ENCODE peak calls at places on chromosomes 16 and 17, in eight cellular contexts. One of them, this sample, is unnamed.

GRCh38 chr16:12470311-12471229 is 333.1 kb downstream of the CPPED1 start:
- DNase-seq in epithelial cell of prostate: no peak
- DNase-seq in transverse colon: no peak
- DNase-seq in IMR-90: peak; percentile 71
- DNase-seq in PC-3: no peak
- DNase-seq in mesendoderm: no peak
- DNase-seq in osteoblast: no peak
- DNase-seq in neural progenitor cell: no peak
- DNase-seq in this sample: no peak

GRCh38 chr17:79985951-79986391 is 49.7 kb downstream of the TBC1D16 start:
- DNase-seq in transverse colon: no peak
- DNase-seq in osteoblast: peak; percentile 66
- DNase-seq in mesendoderm: no peak
- DNase-seq in PC-3: no peak
- DNase-seq in epithelial cell of prostate: no peak
- DNase-seq in IMR-90: no peak
- DNase-seq in neural progenitor cell: no peak
- DNase-seq in this sample: no peak

GRCh38 chr17:3828151-3828851 is 17.7 kb downstream of the NCBP3 start:
- DNase-seq in IMR-90: peak; percentile 86
- DNase-seq in neural progenitor cell: no peak
- DNase-seq in epithelial cell of prostate: no peak
- DNase-seq in PC-3: no peak
- DNase-seq in osteoblast: peak; percentile 68
- DNase-seq in mesendoderm: no peak
- DNase-seq in transverse colon: no peak
- DNase-seq in this sample: no peak

GRCh38 chr16:67919618-67920210 is 11.9 kb downstream of the CTRL start:
- DNase-seq in epithelial cell of prostate: no peak
- DNase-seq in PC-3: no peak
- DNase-seq in IMR-90: no peak
- DNase-seq in osteoblast: no peak
- DNase-seq in neural progenitor cell: no peak
- DNase-seq in transverse colon: no peak
- DNase-seq in mesendoderm: peak; percentile 66
- DNase-seq in this sample: no peak

GRCh38 chr17:10192500-10192899 is 5.9 kb downstream of the GAS7 start:
- DNase-seq in epithelial cell of prostate: no peak
- DNase-seq in PC-3: no peak
- DNase-seq in osteoblast: no peak
- DNase-seq in neural progenitor cell: no peak
- DNase-seq in transverse colon: no peak
- DNase-seq in IMR-90: no peak
- DNase-seq in mesendoderm: no peak
- DNase-seq in this sample: no peak

GRCh38 chr17:54956802-54957201 is 11.7 kb downstream of the COX11 start:
- DNase-seq in PC-3: no peak
- DNase-seq in IMR-90: no peak
- DNase-seq in neural progenitor cell: no peak
- DNase-seq in transverse colon: no peak
- DNase-seq in mesendoderm: peak; percentile 73
- DNase-seq in epithelial cell of prostate: no peak
- DNase-seq in osteoblast: no peak
- DNase-seq in this sample: no peak

GRCh38 chr17:37089998-37090397 is 141.2 kb downstream of the AATF start:
- DNase-seq in osteoblast: peak; percentile 69
- DNase-seq in IMR-90: no peak
- DNase-seq in neural progenitor cell: no peak
- DNase-seq in PC-3: no peak
- DNase-seq in mesendoderm: no peak
- DNase-seq in epithelial cell of prostate: no peak
- DNase-seq in transverse colon: no peak
- DNase-seq in this sample: no peak

GRCh38 chr16:89695086-89695874 is 6.2 kb downstream of the SPATA2L start:
- DNase-seq in osteoblast: peak; percentile 90
- DNase-seq in neural progenitor cell: no peak
- DNase-seq in IMR-90: no peak
- DNase-seq in transverse colon: no peak
- DNase-seq in epithelial cell of prostate: no peak
- DNase-seq in PC-3: no peak
- DNase-seq in mesendoderm: no peak
- DNase-seq in this sample: no peak

GRCh38 chr16:19777061-19777460 is 59.0 kb downstream of the IQCK start:
- DNase-seq in IMR-90: no peak
- DNase-seq in neural progenitor cell: no peak
- DNase-seq in mesendoderm: no peak
- DNase-seq in osteoblast: peak; percentile 17
- DNase-seq in epithelial cell of prostate: no peak
- DNase-seq in PC-3: no peak
- DNase-seq in transverse colon: no peak
- DNase-seq in this sample: no peak

GRCh38 chr17:7292729-7293128 is 1.7 kb downstream of the YBX2 start:
- DNase-seq in transverse colon: no peak
- DNase-seq in PC-3: no peak
- DNase-seq in epithelial cell of prostate: no peak
- DNase-seq in osteoblast: peak; percentile 80
- DNase-seq in mesendoderm: no peak
- DNase-seq in IMR-90: no peak
- DNase-seq in neural progenitor cell: no peak
- DNase-seq in this sample: no peak

GRCh38 chr17:80755650-80756405 is 211.2 kb downstream of the RPTOR start:
- DNase-seq in osteoblast: no peak
- DNase-seq in neural progenitor cell: no peak
- DNase-seq in epithelial cell of prostate: no peak
- DNase-seq in PC-3: no peak
- DNase-seq in IMR-90: no peak
- DNase-seq in transverse colon: no peak
- DNase-seq in mesendoderm: peak; percentile 48
- DNase-seq in this sample: no peak

GRCh38 chr17:74192950-74193781 is 10.3 kb upstream of the RPL38 start:
- DNase-seq in transverse colon: peak; percentile 62
- DNase-seq in neural progenitor cell: no peak
- DNase-seq in PC-3: peak; percentile 73
- DNase-seq in IMR-90: no peak
- DNase-seq in osteoblast: peak; percentile 68
- DNase-seq in epithelial cell of prostate: peak; percentile 50
- DNase-seq in mesendoderm: no peak
- DNase-seq in this sample: no peak

GRCh38 chr17:74403512-74404137 is 28.3 kb upstream of the GPRC5C start:
- DNase-seq in osteoblast: peak; percentile 25
- DNase-seq in mesendoderm: peak; percentile 58
- DNase-seq in transverse colon: no peak
- DNase-seq in neural progenitor cell: no peak
- DNase-seq in epithelial cell of prostate: no peak
- DNase-seq in PC-3: no peak
- DNase-seq in IMR-90: no peak
- DNase-seq in this sample: no peak

GRCh38 chr17:34979153-34979552 is 1.2 kb upstream of the LIG3 start:
- DNase-seq in PC-3: no peak
- DNase-seq in osteoblast: no peak
- DNase-seq in neural progenitor cell: no peak
- DNase-seq in transverse colon: no peak
- DNase-seq in mesendoderm: no peak
- DNase-seq in IMR-90: no peak
- DNase-seq in epithelial cell of prostate: no peak
- DNase-seq in this sample: no peak

GRCh38 chr17:34974794-34975428 is 5.4 kb upstream of the LIG3 start:
- DNase-seq in mesendoderm: peak; percentile 72
- DNase-seq in IMR-90: no peak
- DNase-seq in epithelial cell of prostate: no peak
- DNase-seq in neural progenitor cell: no peak
- DNase-seq in transverse colon: no peak
- DNase-seq in PC-3: no peak
- DNase-seq in osteoblast: no peak
- DNase-seq in this sample: no peak

GRCh38 chr17:34979650-34980352 is 511 bp upstream of the LIG3 start:
- DNase-seq in PC-3: no peak
- DNase-seq in mesendoderm: peak; percentile 38
- DNase-seq in IMR-90: peak; percentile 22
- DNase-seq in epithelial cell of prostate: no peak
- DNase-seq in transverse colon: no peak
- DNase-seq in osteoblast: peak; percentile 90
- DNase-seq in neural progenitor cell: peak; percentile 18
- DNase-seq in this sample: no peak

GRCh38 chr17:34974179-34974578 is 6.1 kb upstream of the LIG3 start:
- DNase-seq in IMR-90: no peak
- DNase-seq in epithelial cell of prostate: no peak
- DNase-seq in mesendoderm: no peak
- DNase-seq in osteoblast: no peak
- DNase-seq in neural progenitor cell: no peak
- DNase-seq in transverse colon: no peak
- DNase-seq in PC-3: peak; percentile 30
- DNase-seq in this sample: no peak
- H3K27ac ChIP-seq in IMR-90: no peak overlapping the region
- H3K27ac ChIP-seq in epithelial cell of prostate: no peak overlapping the region
- H3K27ac ChIP-seq in mesendoderm: no peak overlapping the region
- H3K27ac ChIP-seq in osteoblast: no peak overlapping the region
- H3K27ac ChIP-seq in neural progenitor cell: no peak overlapping the region
- H3K27ac ChIP-seq in transverse colon: no peak overlapping the region
- H3K27ac ChIP-seq in PC-3: peak overlapping the region; percentile 49
- H3K27ac ChIP-seq in this sample: no peak overlapping the region

DNA sequence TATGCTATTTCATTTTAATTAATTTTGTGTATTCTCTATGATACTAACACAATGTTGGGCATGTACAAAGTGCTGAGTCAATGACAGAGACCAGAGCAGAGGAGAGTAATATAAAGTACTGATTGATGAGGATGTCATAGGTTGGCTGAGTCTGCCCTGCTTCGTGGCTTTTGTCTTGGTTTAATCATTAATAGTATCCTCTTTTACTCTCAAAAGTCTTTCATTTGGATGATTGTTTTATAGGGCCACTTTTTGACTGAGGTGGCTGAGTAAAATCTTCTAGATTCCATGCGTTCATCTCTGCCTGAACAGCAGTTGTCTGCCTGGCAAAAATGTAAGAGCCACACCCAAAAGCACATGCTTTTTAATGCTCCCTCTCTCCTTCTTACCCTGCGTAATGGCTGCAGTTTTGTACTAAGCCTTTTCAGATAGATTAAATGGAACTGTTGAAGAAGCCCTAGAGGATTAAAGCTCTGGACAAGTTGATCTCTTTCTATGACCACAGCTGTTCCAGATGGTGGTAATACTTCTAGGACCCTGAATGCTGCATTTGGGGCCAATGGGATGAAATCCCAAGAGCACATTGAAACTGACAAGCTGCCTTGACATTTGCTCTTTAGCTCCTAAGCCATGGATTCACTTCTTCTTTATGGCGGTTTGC is 59.8 kb downstream of the MAP2K6 start:
- DNase-seq in IMR-90: no peak
- DNase-seq in mesendoderm: no peak
- DNase-seq in PC-3: no peak
- DNase-seq in neural progenitor cell: peak; percentile 58
- DNase-seq in epithelial cell of prostate: peak; percentile 26
- DNase-seq in transverse colon: no peak
- DNase-seq in osteoblast: no peak
- DNase-seq in this sample: no peak
- H3K27ac ChIP-seq in IMR-90: no peak overlapping the region
- H3K27ac ChIP-seq in mesendoderm: no peak overlapping the region
- H3K27ac ChIP-seq in PC-3: peak overlapping the region; percentile 5
- H3K27ac ChIP-seq in neural progenitor cell: peak overlapping the region; percentile 72
- H3K27ac ChIP-seq in epithelial cell of prostate: peak overlapping the region; percentile 40
- H3K27ac ChIP-seq in transverse colon: peak overlapping the region; percentile 51
- H3K27ac ChIP-seq in osteoblast: no peak overlapping the region
- H3K27ac ChIP-seq in this sample: no peak overlapping the region

GRCh38 chr17:75920045-75920560 is 15.4 kb upstream of the MRPL38 start:
- DNase-seq in osteoblast: peak; percentile 30
- DNase-seq in epithelial cell of prostate: no peak
- DNase-seq in PC-3: no peak
- DNase-seq in neural progenitor cell: no peak
- DNase-seq in mesendoderm: no peak
- DNase-seq in IMR-90: no peak
- DNase-seq in transverse colon: no peak
- DNase-seq in this sample: no peak

GRCh38 chr17:75922963-75923874 is 17.6 kb downstream of the FBF1 start:
- DNase-seq in osteoblast: peak; percentile 55
- DNase-seq in neural progenitor cell: no peak
- DNase-seq in epithelial cell of prostate: no peak
- DNase-seq in IMR-90: no peak
- DNase-seq in mesendoderm: no peak
- DNase-seq in transverse colon: peak; percentile 46
- DNase-seq in PC-3: no peak
- DNase-seq in this sample: no peak

GRCh38 chr17:75919611-75920010 is 14.9 kb upstream of the MRPL38 start:
- DNase-seq in PC-3: no peak
- DNase-seq in transverse colon: no peak
- DNase-seq in mesendoderm: no peak
- DNase-seq in epithelial cell of prostate: no peak
- DNase-seq in neural progenitor cell: no peak
- DNase-seq in IMR-90: no peak
- DNase-seq in osteoblast: no peak
- DNase-seq in this sample: no peak

GRCh38 chr17:75922173-75922961 is 17.7 kb upstream of the MRPL38 start:
- DNase-seq in IMR-90: no peak
- DNase-seq in epithelial cell of prostate: no peak
- DNase-seq in osteoblast: peak; percentile 70
- DNase-seq in PC-3: no peak
- DNase-seq in mesendoderm: no peak
- DNase-seq in neural progenitor cell: no peak
- DNase-seq in transverse colon: no peak
- DNase-seq in this sample: no peak

GRCh38 chr17:75921596-75921995 is 16.9 kb upstream of the MRPL38 start:
- DNase-seq in IMR-90: no peak
- DNase-seq in transverse colon: no peak
- DNase-seq in neural progenitor cell: no peak
- DNase-seq in epithelial cell of prostate: no peak
- DNase-seq in PC-3: no peak
- DNase-seq in mesendoderm: no peak
- DNase-seq in osteoblast: no peak
- DNase-seq in this sample: no peak
- H3K27ac ChIP-seq in IMR-90: no peak overlapping the region
- H3K27ac ChIP-seq in transverse colon: no peak overlapping the region
- H3K27ac ChIP-seq in neural progenitor cell: no peak overlapping the region
- H3K27ac ChIP-seq in epithelial cell of prostate: no peak overlapping the region
- H3K27ac ChIP-seq in PC-3: no peak overlapping the region
- H3K27ac ChIP-seq in mesendoderm: no peak overlapping the region
- H3K27ac ChIP-seq in osteoblast: no peak overlapping the region
- H3K27ac ChIP-seq in this sample: no peak overlapping the region

GRCh38 chr16:76926042-76926441 is 264.9 kb upstream of the MON1B start:
- DNase-seq in osteoblast: no peak
- DNase-seq in epithelial cell of prostate: no peak
- DNase-seq in IMR-90: no peak
- DNase-seq in PC-3: no peak
- DNase-seq in neural progenitor cell: no peak
- DNase-seq in mesendoderm: no peak
- DNase-seq in transverse colon: no peak
- DNase-seq in this sample: no peak

GRCh38 chr16:76931186-76931585 is 259.8 kb upstream of the MON1B start:
- DNase-seq in neural progenitor cell: no peak
- DNase-seq in transverse colon: no peak
- DNase-seq in IMR-90: peak; percentile 21
- DNase-seq in mesendoderm: no peak
- DNase-seq in osteoblast: no peak
- DNase-seq in epithelial cell of prostate: no peak
- DNase-seq in PC-3: no peak
- DNase-seq in this sample: no peak

DNA sequence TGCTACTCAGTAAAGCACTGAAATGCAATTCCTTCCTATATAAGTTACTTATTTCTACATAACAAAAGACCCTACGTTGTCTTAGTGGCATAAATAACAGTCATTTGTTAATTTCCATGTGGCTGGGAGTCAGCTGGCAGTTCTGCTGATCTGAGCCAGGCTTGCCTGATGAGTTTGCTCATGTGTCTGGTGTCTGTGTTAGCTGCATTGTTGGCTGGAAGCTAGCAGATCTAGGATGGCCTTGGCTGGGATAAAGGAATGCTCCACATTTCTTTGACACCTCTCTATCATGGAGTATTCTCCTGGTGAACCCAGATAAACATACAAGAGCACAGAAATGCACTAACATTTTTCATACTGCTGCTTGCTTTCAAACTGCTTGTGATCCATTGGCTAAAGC is 264.4 kb upstream of the MON1B start:
- DNase-seq in transverse colon: no peak
- DNase-seq in osteoblast: no peak
- DNase-seq in epithelial cell of prostate: no peak
- DNase-seq in neural progenitor cell: no peak
- DNase-seq in mesendoderm: no peak
- DNase-seq in IMR-90: no peak
- DNase-seq in PC-3: no peak
- DNase-seq in this sample: no peak
- H3K27ac ChIP-seq in transverse colon: no peak overlapping the region
- H3K27ac ChIP-seq in osteoblast: no peak overlapping the region
- H3K27ac ChIP-seq in epithelial cell of prostate: no peak overlapping the region
- H3K27ac ChIP-seq in neural progenitor cell: no peak overlapping the region
- H3K27ac ChIP-seq in mesendoderm: no peak overlapping the region
- H3K27ac ChIP-seq in IMR-90: no peak overlapping the region
- H3K27ac ChIP-seq in PC-3: no peak overlapping the region
- H3K27ac ChIP-seq in this sample: no peak overlapping the region

This sample was measured in substantia nigra.